ENCODE peak calls at places on chromosomes 7 and 10, in eight cellular contexts. One of them, this sample, is unnamed. For H3K4me1, the result is how much of the 10 kb centered on the place peaks cover.

GRCh38 chr7:38335490-38336135 is 62.2 kb upstream of the TARP start:
- DNase-seq in A549: peak
- DNase-seq in CD8-positive, alpha-beta T cell: peak
- DNase-seq in mammary epithelial cell: peak
- DNase-seq in tibial nerve: peak
- DNase-seq in cardiac muscle cell: peak
- DNase-seq in heart right ventricle: peak
- DNase-seq in neural progenitor cell: peak
- DNase-seq in this sample: peak

GRCh38 chr7:113159746-113160339 is 41.5 kb upstream of the SMIM30 start:
- DNase-seq in A549: peak
- DNase-seq in CD8-positive, alpha-beta T cell: no peak
- DNase-seq in mammary epithelial cell: peak
- DNase-seq in tibial nerve: no peak
- DNase-seq in cardiac muscle cell: peak
- DNase-seq in heart right ventricle: no peak
- DNase-seq in neural progenitor cell: peak
- DNase-seq in this sample: peak

GRCh38 chr10:33401300-33401699 is 66.8 kb upstream of the NRP1 start:
- DNase-seq in A549: no peak
- DNase-seq in CD8-positive, alpha-beta T cell: no peak
- DNase-seq in mammary epithelial cell: no peak
- DNase-seq in tibial nerve: no peak
- DNase-seq in cardiac muscle cell: no peak
- DNase-seq in heart right ventricle: no peak
- DNase-seq in neural progenitor cell: no peak
- DNase-seq in this sample: no peak

GRCh38 chr10:66591865-66592264 is 334.0 kb upstream of the LRRTM3 start:
- DNase-seq in A549: no peak
- DNase-seq in CD8-positive, alpha-beta T cell: no peak
- DNase-seq in mammary epithelial cell: peak
- DNase-seq in tibial nerve: no peak
- DNase-seq in cardiac muscle cell: no peak
- DNase-seq in heart right ventricle: no peak
- DNase-seq in neural progenitor cell: no peak
- DNase-seq in this sample: no peak

GRCh38 chr7:22150221-22150620 is 204.5 kb upstream of the CDCA7L start:
- DNase-seq in A549: no peak
- DNase-seq in CD8-positive, alpha-beta T cell: no peak
- DNase-seq in mammary epithelial cell: no peak
- DNase-seq in tibial nerve: no peak
- DNase-seq in cardiac muscle cell: peak
- DNase-seq in heart right ventricle: no peak
- DNase-seq in neural progenitor cell: no peak
- DNase-seq in this sample: no peak

GRCh38 chr10:127989481-127989964 is 82.6 kb downstream of the PTPRE start:
- DNase-seq in A549: no peak
- DNase-seq in CD8-positive, alpha-beta T cell: no peak
- DNase-seq in mammary epithelial cell: no peak
- DNase-seq in tibial nerve: no peak
- DNase-seq in cardiac muscle cell: no peak
- DNase-seq in heart right ventricle: no peak
- DNase-seq in neural progenitor cell: no peak
- DNase-seq in this sample: no peak

GRCh38 chr10:36381748-36382147 is 739.7 kb upstream of the FZD8 start:
- DNase-seq in A549: no peak
- DNase-seq in CD8-positive, alpha-beta T cell: no peak
- DNase-seq in mammary epithelial cell: no peak
- DNase-seq in tibial nerve: peak
- DNase-seq in cardiac muscle cell: no peak
- DNase-seq in heart right ventricle: no peak
- DNase-seq in neural progenitor cell: no peak
- DNase-seq in this sample: no peak

GRCh38 chr7:80643336-80643925 is 5.0 kb downstream of the CD36 start:
- DNase-seq in A549: no peak
- DNase-seq in CD8-positive, alpha-beta T cell: no peak
- DNase-seq in mammary epithelial cell: peak
- DNase-seq in tibial nerve: no peak
- DNase-seq in cardiac muscle cell: no peak
- DNase-seq in heart right ventricle: no peak
- DNase-seq in neural progenitor cell: no peak
- DNase-seq in this sample: no peak

GRCh38 chr7:1603346-1604211 is 33.7 kb upstream of the PSMG3 start:
- DNase-seq in A549: no peak
- DNase-seq in CD8-positive, alpha-beta T cell: no peak
- DNase-seq in mammary epithelial cell: no peak
- DNase-seq in tibial nerve: no peak
- DNase-seq in cardiac muscle cell: no peak
- DNase-seq in heart right ventricle: no peak
- DNase-seq in neural progenitor cell: no peak
- DNase-seq in this sample: no peak

GRCh38 chr7:125055376-125055775 is 125.8 kb upstream of the POT1 start:
- DNase-seq in A549: no peak
- DNase-seq in CD8-positive, alpha-beta T cell: no peak
- DNase-seq in mammary epithelial cell: no peak
- DNase-seq in tibial nerve: no peak
- DNase-seq in cardiac muscle cell: no peak
- DNase-seq in heart right ventricle: no peak
- DNase-seq in neural progenitor cell: no peak
- DNase-seq in this sample: no peak

GRCh38 chr7:125065546-125065945 is 135.9 kb upstream of the POT1 start:
- DNase-seq in A549: no peak
- DNase-seq in CD8-positive, alpha-beta T cell: no peak
- DNase-seq in mammary epithelial cell: no peak
- DNase-seq in tibial nerve: no peak
- DNase-seq in cardiac muscle cell: no peak
- DNase-seq in heart right ventricle: no peak
- DNase-seq in neural progenitor cell: no peak
- DNase-seq in this sample: no peak

GRCh38 chr7:125057974-125058373 is 128.3 kb upstream of the POT1 start:
- DNase-seq in A549: no peak
- DNase-seq in CD8-positive, alpha-beta T cell: no peak
- DNase-seq in mammary epithelial cell: no peak
- DNase-seq in tibial nerve: no peak
- DNase-seq in cardiac muscle cell: no peak
- DNase-seq in heart right ventricle: no peak
- DNase-seq in neural progenitor cell: no peak
- DNase-seq in this sample: no peak

GRCh38 chr7:125061776-125062397 is 132.3 kb upstream of the POT1 start:
- DNase-seq in A549: no peak
- DNase-seq in CD8-positive, alpha-beta T cell: no peak
- DNase-seq in mammary epithelial cell: peak
- DNase-seq in tibial nerve: no peak
- DNase-seq in cardiac muscle cell: peak
- DNase-seq in heart right ventricle: no peak
- DNase-seq in neural progenitor cell: peak
- DNase-seq in this sample: no peak

DNA sequence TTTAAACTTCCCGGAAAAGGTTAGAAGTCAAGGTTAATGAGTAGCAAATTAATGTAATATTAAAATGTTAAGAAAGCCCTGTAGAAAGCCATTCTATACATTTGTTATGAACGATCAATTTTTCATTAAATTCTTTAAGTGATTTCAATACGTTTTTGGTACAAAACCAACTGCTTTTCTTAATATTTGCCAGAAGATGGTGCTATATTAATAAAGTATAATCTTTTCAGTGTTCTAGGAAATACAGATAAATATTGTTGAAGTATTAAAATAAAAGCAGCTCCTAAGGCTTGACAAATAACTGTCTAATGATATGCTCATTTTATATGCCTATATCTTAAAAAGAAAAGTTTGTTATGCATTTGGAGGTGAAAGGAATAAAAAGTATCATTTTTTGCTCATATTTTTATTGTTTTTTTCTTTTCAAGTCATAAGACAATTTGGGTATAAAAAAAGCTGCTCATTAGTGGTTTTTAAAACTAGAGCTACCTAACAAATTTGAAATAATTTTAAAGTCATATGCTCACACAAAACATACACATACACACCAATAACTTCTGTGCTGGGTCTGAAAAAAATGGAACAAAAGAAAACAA is 130.3 kb upstream of the POT1 start:
- DNase-seq in A549: no peak
- DNase-seq in CD8-positive, alpha-beta T cell: no peak
- DNase-seq in mammary epithelial cell: no peak
- DNase-seq in tibial nerve: no peak
- DNase-seq in cardiac muscle cell: peak
- DNase-seq in heart right ventricle: no peak
- DNase-seq in neural progenitor cell: no peak
- DNase-seq in this sample: no peak
- TF ChIP-seq CTCF in A549: peak
- TF ChIP-seq CTCF in CD8-positive, alpha-beta T cell: no peak
- TF ChIP-seq CTCF in mammary epithelial cell: peak
- TF ChIP-seq CTCF in tibial nerve: no peak
- TF ChIP-seq CTCF in cardiac muscle cell: peak
- TF ChIP-seq CTCF in heart right ventricle: no peak
- TF ChIP-seq CTCF in neural progenitor cell: peak
- TF ChIP-seq CTCF in this sample: peak

DNA sequence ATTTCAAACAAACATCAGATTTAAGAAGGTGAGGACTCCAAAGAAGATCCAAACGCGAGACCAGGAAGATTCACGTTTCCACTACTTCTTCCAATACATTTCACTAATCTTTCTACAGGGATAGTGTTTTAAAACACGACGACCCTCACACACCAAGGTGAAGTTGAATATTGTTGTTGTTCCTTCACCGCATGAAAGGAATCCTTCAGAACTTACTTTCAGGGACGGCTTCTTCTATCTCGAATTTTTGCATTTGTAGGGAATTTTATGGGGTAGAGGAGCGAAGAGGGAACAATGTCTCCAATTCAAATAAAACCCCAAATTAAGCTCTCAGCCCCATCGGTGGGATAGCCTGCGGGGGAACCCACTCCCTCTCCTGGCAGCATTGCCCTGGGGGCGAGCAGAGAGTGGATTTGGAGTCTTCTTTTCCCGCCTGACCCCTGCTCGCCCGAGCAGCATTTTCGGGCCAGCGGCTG is 1.5 kb upstream of the GATA3 start:
- DNase-seq in A549: no peak
- DNase-seq in CD8-positive, alpha-beta T cell: no peak
- DNase-seq in mammary epithelial cell: no peak
- DNase-seq in tibial nerve: no peak
- DNase-seq in cardiac muscle cell: no peak
- DNase-seq in heart right ventricle: no peak
- DNase-seq in neural progenitor cell: no peak
- DNase-seq in this sample: no peak
- H3K4me1 ChIP-seq in A549: under half
- H3K4me1 ChIP-seq in CD8-positive, alpha-beta T cell: half or more
- H3K4me1 ChIP-seq in mammary epithelial cell: under half
- H3K4me1 ChIP-seq in tibial nerve: half or more
- H3K4me1 ChIP-seq in cardiac muscle cell: under half
- H3K4me1 ChIP-seq in heart right ventricle: under half
- H3K4me1 ChIP-seq in neural progenitor cell: half or more
- H3K4me1 ChIP-seq in this sample: under half

DNA sequence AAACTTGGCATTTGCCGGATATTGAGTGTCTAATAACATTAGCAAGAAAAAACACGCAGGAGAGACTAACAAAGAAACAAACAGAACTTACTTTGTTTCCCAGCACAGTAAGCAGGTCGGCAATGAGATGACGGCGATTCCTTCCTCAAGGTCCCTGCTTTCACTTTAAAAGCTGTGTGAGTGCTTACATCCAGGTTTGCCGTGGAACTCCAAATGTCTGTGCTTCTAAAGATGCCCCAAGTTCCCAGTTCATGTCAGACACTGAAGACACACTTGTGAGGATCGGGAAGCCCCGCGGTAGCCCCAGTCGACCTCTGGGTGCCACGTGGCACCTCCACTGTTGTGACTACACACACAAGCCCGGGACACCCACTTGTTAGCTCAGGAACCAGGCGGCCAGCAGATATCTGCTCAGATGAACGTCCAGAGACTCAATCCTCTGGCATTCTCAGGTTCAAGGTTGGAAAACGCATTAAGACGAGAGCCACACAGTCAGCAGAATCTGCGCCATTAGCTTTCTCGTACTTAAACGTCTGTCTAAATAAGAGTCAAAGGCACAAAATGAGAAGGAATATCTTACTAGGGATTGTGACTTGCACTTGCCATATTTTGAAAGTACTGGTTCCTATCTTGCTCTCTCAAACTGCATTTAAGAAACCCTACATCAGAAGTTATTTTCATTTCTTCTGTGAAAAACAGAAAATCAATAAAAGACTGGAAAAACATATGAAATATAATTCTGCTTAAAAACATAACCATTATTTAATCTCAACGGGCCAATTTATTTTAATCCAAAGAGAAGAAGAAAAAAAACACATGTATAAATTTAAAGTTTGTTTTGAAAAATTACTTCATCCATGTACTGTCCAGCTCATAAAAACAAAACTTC is 207.6 kb upstream of the KLF14 start:
- DNase-seq in A549: peak
- DNase-seq in CD8-positive, alpha-beta T cell: no peak
- DNase-seq in mammary epithelial cell: peak
- DNase-seq in tibial nerve: peak
- DNase-seq in cardiac muscle cell: peak
- DNase-seq in heart right ventricle: peak
- DNase-seq in neural progenitor cell: no peak
- DNase-seq in this sample: peak
- H3K4me3 ChIP-seq in A549: peak
- H3K4me3 ChIP-seq in CD8-positive, alpha-beta T cell: peak
- H3K4me3 ChIP-seq in mammary epithelial cell: peak
- H3K4me3 ChIP-seq in tibial nerve: peak
- H3K4me3 ChIP-seq in cardiac muscle cell: no peak
- H3K4me3 ChIP-seq in heart right ventricle: peak
- H3K4me3 ChIP-seq in neural progenitor cell: no peak
- H3K4me3 ChIP-seq in this sample: peak

GRCh38 chr10:62048919-62049636 is 147.6 kb downstream of the ARID5B start:
- DNase-seq in A549: peak
- DNase-seq in CD8-positive, alpha-beta T cell: peak
- DNase-seq in mammary epithelial cell: peak
- DNase-seq in tibial nerve: peak
- DNase-seq in cardiac muscle cell: peak
- DNase-seq in heart right ventricle: peak
- DNase-seq in neural progenitor cell: peak
- DNase-seq in this sample: peak
- TF ChIP-seq CTCF in A549: no peak
- TF ChIP-seq CTCF in CD8-positive, alpha-beta T cell: no peak
- TF ChIP-seq CTCF in mammary epithelial cell: no peak
- TF ChIP-seq CTCF in tibial nerve: no peak
- TF ChIP-seq CTCF in cardiac muscle cell: no peak
- TF ChIP-seq CTCF in heart right ventricle: no peak
- TF ChIP-seq CTCF in neural progenitor cell: no peak
- TF ChIP-seq CTCF in this sample: no peak

This sample was measured in pancreas.